ENCODE peak calls at places on chromosomes 11 and 22, in six cellular contexts. A, Q, I, V, E and P are unnamed samples.
A peak's percentile ranks its signal among the peaks of the same experiment; 100 is the strongest.

GRCh38 chr22:49398115-49398514 is 429.6 kb downstream of the BRD1 start:
- DNase-seq in V (no peak), Q (no peak), A (no peak), E (no peak), I (no peak), P (no peak)

GRCh38 chr11:3015796-3016195 is 23.7 kb upstream of the NAP1L4 start:
- DNase-seq in I (no peak), E (no peak), Q (no peak), V (no peak), A (peak; percentile 19), P (no peak)

GRCh38 chr22:20552450-20552894 is 45.1 kb downstream of the MED15 start:
- DNase-seq in V (no peak), E (no peak), I (no peak), A (peak; percentile 92), Q (peak; percentile 79), P (no peak)

GRCh38 chr11:120333801-120334200 is 2.4 kb upstream of the ARHGEF12 start:
- DNase-seq in I (no peak), A (no peak), Q (no peak), E (no peak), V (no peak), P (no peak)

GRCh38 chr11:64598797-64599697 is 8.0 kb downstream of the SLC22A12 start:
- DNase-seq in V (no peak), Q (no peak), E (no peak), A (no peak), I (no peak), P (no peak)

GRCh38 chr11:130533871-130534270 is 85.4 kb downstream of the ADAMTS15 start:
- DNase-seq in V (no peak), E (no peak), A (no peak), Q (no peak), I (no peak), P (no peak)

GRCh38 chr11:120956710-120957500 is 67.0 kb upstream of the TBCEL start:
- DNase-seq in I (no peak), E (no peak), A (no peak), V (no peak), Q (no peak), P (peak; percentile 58)

GRCh38 chr11:45919806-45920530 is 2.3 kb upstream of the PEX16 start:
- DNase-seq in A (no peak), E (no peak), Q (no peak), V (no peak), I (no peak), P (no peak)

GRCh38 chr11:125626381-125626950 is 1.5 kb downstream of the CHEK1 start:
- DNase-seq in Q (no peak), V (no peak), E (no peak), I (no peak), A (no peak), P (no peak)

GRCh38 chr11:73188301-73188700 is 29.8 kb upstream of the P2RY2 start:
- DNase-seq in A (no peak), E (no peak), I (no peak), V (no peak), Q (no peak), P (no peak)

GRCh38 chr11:75633409-75634011 is 35.3 kb downstream of the MAP6 start:
- DNase-seq in Q (no peak), A (no peak), V (no peak), E (no peak), I (no peak), P (no peak)

GRCh38 chr22:26674211-26675190 is 17.1 kb downstream of the MIAT start:
- DNase-seq in Q (no peak), E (no peak), I (no peak), A (no peak), V (peak; percentile 38), P (peak; percentile 41)

GRCh38 chr11:46504817-46505613 is 88.8 kb downstream of the AMBRA1 start:
- DNase-seq in Q (no peak), E (no peak), A (peak; percentile 37), I (no peak), V (no peak), P (no peak)

GRCh38 chr22:44550666-44551491 is 52.8 kb upstream of the RTL6 start:
- DNase-seq in V (peak; percentile 44), Q (peak; percentile 95), E (no peak), I (peak; percentile 93), A (peak; percentile 93), P (no peak)

GRCh38 chr11:86091566-86091965 is 22.7 kb upstream of the PICALM start:
- DNase-seq in I (no peak), Q (peak; percentile 86), V (no peak), A (peak; percentile 69), E (no peak), P (peak; percentile 73)

GRCh38 chr11:34899633-34900016 is 16.6 kb downstream of the APIP start:
- DNase-seq in A (no peak), E (no peak), Q (no peak), V (peak; percentile 32), I (peak; percentile 14), P (no peak)

GRCh38 chr11:4523666-4524065 is 21.3 kb upstream of the OR52M1 start:
- DNase-seq in A (no peak), E (no peak), V (no peak), Q (peak; percentile 2), I (no peak), P (no peak)

GRCh38 chr22:32693102-32693501 is 108.4 kb upstream of the TIMP3 start:
- DNase-seq in Q (no peak), I (peak; percentile 59), A (no peak), E (no peak), V (no peak), P (peak; percentile 26)

GRCh38 chr11:76800466-76801200 is 17.5 kb downstream of the TSKU start:
- DNase-seq in A (no peak), E (no peak), Q (no peak), I (no peak), V (no peak), P (no peak)

GRCh38 chr22:39236321-39237275 is 8.2 kb downstream of the PDGFB start:
- DNase-seq in Q (no peak), V (peak; percentile 75), A (no peak), I (no peak), E (no peak), P (no peak)

GRCh38 chr11:117664897-117665296 is 132.1 kb downstream of the DSCAML1 start:
- DNase-seq in I (no peak), V (no peak), A (no peak), Q (no peak), E (no peak), P (no peak)

GRCh38 chr11:66334605-66335442 is 1.4 kb downstream of the RIN1 start:
- DNase-seq in I (no peak), A (no peak), Q (no peak), V (no peak), E (no peak), P (no peak)

GRCh38 chr11:108663154-108663877 is 1.6 kb upstream of the DDX10 start:
- DNase-seq in A (no peak), V (no peak), I (no peak), Q (no peak), E (no peak), P (no peak)

GRCh38 chr11:28289444-28289843 is 181.3 kb downstream of the METTL15 start:
- DNase-seq in E (no peak), Q (peak; percentile 1), I (no peak), V (no peak), A (no peak), P (no peak)

GRCh38 chr11:27319065-27319464 is 44.0 kb downstream of the CCDC34 start:
- DNase-seq in E (no peak), Q (peak; percentile 61), I (no peak), A (peak; percentile 80), V (no peak), P (peak; percentile 71)

GRCh38 chr11:66237867-66238266 is 30.6 kb upstream of the RAB1B start:
- DNase-seq in I (no peak), E (no peak), Q (no peak), A (no peak), V (no peak), P (no peak)

GRCh38 chr11:86251285-86251830 is 6.8 kb downstream of the EED start:
- DNase-seq in E (no peak), Q (no peak), A (peak; percentile 9), I (no peak), V (no peak), P (no peak)

GRCh38 chr11:27701262-27702105 is 1.2 kb upstream of the BDNF start:
- DNase-seq in Q (peak; percentile 66), A (peak; percentile 46), V (no peak), E (no peak), I (peak; percentile 46), P (no peak)

GRCh38 chr22:41565403-41566054 is 4.7 kb downstream of the CSDC2 start:
- DNase-seq in V (peak; percentile 38), A (peak; percentile 85), Q (peak; percentile 63), E (no peak), I (peak; percentile 82), P (peak; percentile 74)

GRCh38 chr11:76083563-76084451 is 122.5 kb downstream of the WNT11 start:
- DNase-seq in Q (no peak), V (no peak), A (peak; percentile 70), I (no peak), E (no peak), P (no peak)

GRCh38 chr11:61736310-61736709 is 16.1 kb upstream of the MYRF start:
- DNase-seq in I (peak; percentile 21), A (no peak), Q (no peak), V (no peak), E (no peak), P (peak; percentile 64)

GRCh38 chr11:133078591-133079179 is 453.6 kb downstream of the OPCML start:
- DNase-seq in I (no peak), Q (no peak), V (peak; percentile 37), E (no peak), A (peak; percentile 37), P (no peak)

GRCh38 chr11:114059984-114060401 is 482 bp downstream of the ZBTB16 start:
- DNase-seq in E (no peak), V (peak; percentile 41), A (peak; percentile 50), Q (no peak), I (peak; percentile 43), P (no peak)

GRCh38 chr22:19060356-19061009 is 61.7 kb downstream of the DGCR2 start:
- DNase-seq in E (no peak), I (peak; percentile 65), Q (no peak), V (no peak), A (peak; percentile 62), P (peak; percentile 88)